ENCODE peak calls at places on chromosome 9, in five cellular contexts. B is adipocyte, M is colonic mucosa, V is HCT116, D is PC-3. G is an unnamed sample. For H3K4me1, the result is how much of the 10 kb centered on the place peaks cover.

GRCh38 chr9:79221084-79221483 is 350.7 kb upstream of the TLE4 start:
- DNase-seq in V (no peak), D (peak), M (no peak), B (peak), G (no peak)

GRCh38 chr9:137534256-137535119 is 15.7 kb downstream of the PNPLA7 start:
- DNase-seq in V (peak), D (peak), B (peak), M (peak), G (no peak)

GRCh38 chr9:76374702-76375543 is 19.3 kb downstream of the RFK start:
- DNase-seq in B (peak), V (no peak), D (peak), M (peak), G (no peak)

GRCh38 chr9:134707031-134707680 is 65.6 kb downstream of the COL5A1 start:
- DNase-seq in M (peak), B (peak), D (no peak), V (no peak), G (no peak)

GRCh38 chr9:79129865-79130480 is 441.8 kb upstream of the TLE4 start:
- DNase-seq in V (peak), M (peak), D (peak), B (peak), G (peak)

GRCh38 chr9:79672236-79672635 is 100.5 kb downstream of the TLE4 start:
- DNase-seq in B (no peak), V (no peak), D (no peak), M (no peak), G (no peak)

GRCh38 chr9:75086443-75087278 is 1.3 kb downstream of the NMRK1 start:
- DNase-seq in M (peak), D (no peak), B (no peak), V (no peak), G (no peak)

GRCh38 chr9:112462855-112463254 is 23.8 kb upstream of the KIAA1958 start:
- DNase-seq in B (no peak), V (no peak), M (no peak), D (no peak), G (no peak)

GRCh38 chr9:91312717-91313325 is 48.9 kb downstream of the AUH start:
- DNase-seq in B (no peak), D (peak), M (no peak), V (peak), G (no peak)

GRCh38 chr9:15231788-15232635 is 75.0 kb downstream of the TTC39B start:
- DNase-seq in D (peak), M (no peak), B (no peak), V (peak), G (peak)

GRCh38 chr9:38096238-38096805 is 27.3 kb upstream of the SHB start:
- DNase-seq in D (no peak), M (no peak), B (no peak), V (no peak), G (no peak)

GRCh38 chr9:33415152-33416038 is 13.0 kb upstream of the AQP7 start:
- DNase-seq in M (peak), V (peak), D (peak), B (peak), G (peak)

GRCh38 chr9:72533322-72533721 is 11.9 kb downstream of the TMC1 start:
- DNase-seq in D (peak), M (peak), B (no peak), V (no peak), G (no peak)

GRCh38 chr9:110626109-110626829 is 42.3 kb upstream of the MUSK start:
- DNase-seq in B (peak), D (peak), V (no peak), M (no peak), G (no peak)

GRCh38 chr9:751137-752051 is 90.1 kb upstream of the DMRT1 start:
- DNase-seq in D (peak), B (no peak), V (no peak), M (no peak), G (no peak)

GRCh38 chr9:118961857-118962256 is 407.4 kb downstream of the BRINP1 start:
- DNase-seq in M (no peak), B (peak), V (no peak), D (no peak), G (no peak)

GRCh38 chr9:70491798-70492736 is 77.6 kb upstream of the KLF9 start:
- DNase-seq in M (no peak), D (peak), B (no peak), V (no peak), G (no peak)

GRCh38 chr9:70406446-70406862 is 8.0 kb downstream of the KLF9 start:
- DNase-seq in M (no peak), D (no peak), B (no peak), V (no peak), G (no peak)

GRCh38 chr9:114172981-114173833 is 17.9 kb downstream of the COL27A1 start:
- DNase-seq in B (peak), D (no peak), V (no peak), M (no peak), G (no peak)

GRCh38 chr9:104842698-104843097 is 78.8 kb downstream of the NIPSNAP3B start:
- DNase-seq in V (no peak), D (no peak), M (no peak), B (no peak), G (no peak)

GRCh38 chr9:85478847-85479246 is 262.9 kb downstream of the AGTPBP1 start:
- DNase-seq in D (no peak), M (no peak), V (no peak), B (no peak), G (no peak)

GRCh38 chr9:92607088-92607487 is 62.8 kb downstream of the IPPK start:
- DNase-seq in V (no peak), B (peak), M (no peak), D (no peak), G (no peak)

GRCh38 chr9:136103651-136104487 is 8.8 kb upstream of the NACC2 start:
- DNase-seq in V (no peak), D (no peak), B (no peak), M (peak), G (no peak)

GRCh38 chr9:113018247-113018646 is 6.3 kb upstream of the ZNF883 start:
- DNase-seq in M (no peak), V (no peak), B (no peak), D (no peak), G (no peak)

GRCh38 chr9:78325846-78326350 is 29.0 kb downstream of the PSAT1 start:
- DNase-seq in D (no peak), M (no peak), V (no peak), B (no peak), G (no peak)

GRCh38 chr9:135851748-135852147 is 55.6 kb downstream of the CAMSAP1 start:
- DNase-seq in V (no peak), D (no peak), M (no peak), B (no peak), G (no peak)

GRCh38 chr9:12702160-12702758 is 9.1 kb downstream of the TYRP1 start:
- DNase-seq in B (peak), M (peak), V (peak), D (peak), G (no peak)

GRCh38 chr9:77648458-77649108 is 461 bp upstream of the GNA14 start:
- DNase-seq in B (peak), D (peak), V (no peak), M (peak), G (no peak)

GRCh38 chr9:91727316-91727861 is 222.6 kb downstream of the ROR2 start:
- DNase-seq in V (peak), B (peak), D (peak), M (no peak), G (peak)

GRCh38 chr9:23621924-23622323 is 204.1 kb downstream of the ELAVL2 start:
- DNase-seq in B (no peak), V (no peak), D (peak), M (no peak), G (no peak)

GRCh38 chr9:38176256-38176655 is 107.2 kb upstream of the SHB start:
- DNase-seq in D (peak), V (no peak), B (no peak), M (no peak), G (no peak)

GRCh38 chr9:84315278-84315877 is 25.2 kb downstream of the SLC28A3 start:
- DNase-seq in M (peak), V (peak), B (peak), D (peak), G (peak)

GRCh38 chr9:114488398-114489129 is 16.7 kb downstream of the WHRN start:
- DNase-seq in M (peak), D (no peak), V (no peak), B (no peak), G (no peak)

GRCh38 chr9:35736201-35736633 is 3.8 kb downstream of the CREB3 start:
- DNase-seq in B (peak), D (peak), M (peak), V (peak), G (peak)

GRCh38 chr9:6944093-6944551 is 186.3 kb downstream of the KDM4C start:
- DNase-seq in B (peak), V (no peak), M (no peak), D (peak), G (no peak)

GRCh38 chr9:126218726-126219125 is 107.9 kb upstream of the MVB12B start:
- DNase-seq in B (no peak), V (no peak), D (no peak), M (peak), G (no peak)

GRCh38 chr9:131092548-131093440 is 3.5 kb upstream of the AIF1L start:
- DNase-seq in V (no peak), M (no peak), D (no peak), B (no peak), G (no peak)

GRCh38 chr9:3074247-3074646 is 230.4 kb upstream of the PUM3 start:
- DNase-seq in M (no peak), V (no peak), D (peak), B (no peak), G (no peak)

GRCh38 chr9:105712297-105712696 is 18.0 kb downstream of the TMEM38B start:
- DNase-seq in D (no peak), B (no peak), V (no peak), M (no peak), G (no peak)

GRCh38 chr9:127398715-127399400 is 1.9 kb downstream of the SLC2A8 start:
- DNase-seq in M (no peak), B (no peak), D (no peak), V (no peak), G (no peak)
- H3K9ac ChIP-seq in M (peak), B (no peak), D (no peak), V (no peak), G (no peak)

GRCh38 chr9:95752129-95752731 is 123.3 kb upstream of the ERCC6L2 start:
- DNase-seq in D (no peak), B (no peak), M (no peak), V (no peak), G (no peak)

GRCh38 chr9:95755421-95755730 is 120.1 kb upstream of the ERCC6L2 start:
- DNase-seq in D (no peak), V (no peak), M (no peak), B (no peak), G (no peak)

GRCh38 chr9:95754533-95755420 is 120.7 kb upstream of the ERCC6L2 start:
- DNase-seq in B (no peak), M (no peak), D (no peak), V (no peak), G (no peak)

GRCh38 chr9:95756101-95756500 is 119.4 kb upstream of the ERCC6L2 start:
- DNase-seq in V (no peak), B (no peak), M (no peak), D (no peak), G (no peak)

DNA sequence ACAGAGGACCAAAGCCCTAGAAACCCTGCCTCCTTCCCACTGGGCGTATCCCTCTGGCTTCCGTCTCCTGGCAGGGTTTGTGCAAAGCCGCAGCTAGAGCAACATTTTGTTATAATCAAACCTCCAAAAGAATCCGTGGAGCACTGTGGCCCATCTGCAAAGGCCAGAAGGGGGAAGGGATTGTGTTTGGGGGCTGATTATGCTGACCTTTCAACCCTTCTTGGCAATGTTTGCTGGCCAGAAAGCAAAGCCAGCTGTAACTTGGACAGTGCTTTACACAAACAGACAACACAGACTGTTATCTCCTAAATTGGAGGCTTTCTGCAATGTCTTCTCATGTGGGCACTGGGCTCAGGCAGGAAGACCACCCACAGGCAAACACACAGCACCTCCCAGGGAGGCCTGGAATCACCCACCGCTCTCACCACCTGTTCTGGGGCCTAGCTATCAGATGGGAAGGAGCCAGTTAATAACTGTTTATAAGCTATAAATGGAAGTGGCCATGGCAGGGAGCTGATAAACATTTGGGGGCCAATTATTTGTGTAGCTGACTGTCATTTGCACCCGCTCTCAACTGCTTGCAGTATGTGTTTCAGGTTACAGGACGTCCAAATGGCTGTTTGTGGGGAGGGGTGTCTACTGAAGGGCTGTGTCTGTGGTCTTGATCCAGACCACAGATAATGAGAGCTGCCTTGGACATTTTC is 121.6 kb upstream of the ERCC6L2 start:
- DNase-seq in B (no peak), M (no peak), V (no peak), D (no peak), G (no peak)
- H3K4me1 ChIP-seq in B (under half), M (under half), V (under half), D (under half), G (under half)

GRCh38 chr9:20357207-20357503 is 265.1 kb downstream of the MLLT3 start:
- DNase-seq in B (peak), V (no peak), D (no peak), M (no peak), G (no peak)
- H3K9ac ChIP-seq in B (peak), V (no peak), D (no peak), M (no peak), G (no peak)

GRCh38 chr9:133124123-133124948 is 3.3 kb upstream of the RALGDS start:
- DNase-seq in M (no peak), D (no peak), B (no peak), V (no peak), G (no peak)
- H3K4me1 ChIP-seq in M (under half), D (under half), B (under half), V (half or more), G (under half)

DNA sequence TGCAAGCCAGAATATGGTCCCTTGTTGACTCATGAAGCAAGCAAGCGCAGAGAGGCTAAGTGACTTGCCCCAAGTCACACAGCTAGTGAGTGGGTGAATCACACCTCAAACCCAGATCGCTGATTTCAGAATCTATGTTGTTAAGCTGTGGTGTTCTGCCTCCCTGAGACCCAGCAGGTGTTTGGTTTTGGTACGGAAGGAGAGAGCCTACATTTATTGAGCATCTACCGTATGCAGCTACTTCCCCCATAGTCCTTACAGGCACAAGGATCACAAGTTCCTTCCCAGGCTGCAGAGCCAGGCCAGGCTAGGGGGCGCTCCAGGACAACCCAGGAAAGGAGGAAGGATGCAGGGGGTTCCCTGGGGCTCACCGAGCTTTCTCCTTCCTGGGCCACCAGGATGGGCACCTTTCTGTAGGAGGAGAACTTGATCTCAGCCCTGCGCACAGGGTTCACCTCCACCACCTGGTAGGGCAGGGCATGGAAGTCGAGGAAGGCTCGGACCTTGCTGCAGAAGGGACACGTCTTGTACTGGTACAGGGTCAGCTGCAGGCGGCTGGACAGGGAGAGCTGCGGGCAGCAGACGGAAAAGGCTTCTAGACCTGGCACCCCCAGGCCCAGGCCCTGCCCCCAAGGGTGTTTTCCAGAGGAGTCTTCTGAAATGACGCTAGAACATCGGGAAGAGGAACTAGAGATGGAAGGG is 2.5 kb downstream of the PTGES2 start:
- DNase-seq in V (peak), B (peak), D (peak), M (peak), G (peak)
- H3K9ac ChIP-seq in V (no peak), B (peak), D (no peak), M (no peak), G (peak)

DNA sequence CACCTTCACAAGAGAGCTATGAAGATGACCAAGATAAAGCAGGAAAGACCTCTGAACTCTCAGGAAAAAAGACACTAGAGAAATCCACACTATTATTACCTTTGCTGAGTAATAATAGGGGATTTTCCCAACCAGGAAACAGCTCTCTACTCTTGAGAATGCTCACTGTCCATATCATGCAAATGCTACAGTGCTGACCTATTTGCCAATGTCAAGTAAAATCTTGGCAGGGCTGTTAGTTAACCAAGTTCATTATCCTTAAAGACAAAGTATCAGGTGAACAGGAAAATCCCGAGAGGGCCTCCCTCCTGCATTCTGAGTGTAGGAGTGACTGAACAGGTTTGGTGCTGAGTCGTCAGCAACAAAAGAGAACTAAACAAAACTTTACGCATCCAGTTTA is 306.6 kb downstream of the ACTL7B start:
- DNase-seq in M (no peak), B (no peak), V (no peak), D (peak), G (no peak)
- H3K4me1 ChIP-seq in M (under half), B (under half), V (half or more), D (half or more), G (under half)

GRCh38 chr9:124285490-124285889 is 27.7 kb downstream of the NEK6 start:
- DNase-seq in B (no peak), D (no peak), V (no peak), M (no peak), G (no peak)
- H3K9ac ChIP-seq in B (peak), D (no peak), V (no peak), M (peak), G (no peak)

G was measured in DND-41.